ENCODE peak calls at places on chromosomes 6 and 20, in five cellular contexts. P, H, T, R and M are unnamed samples.

GRCh38 chr6:4957521-4958231 is 46.2 kb downstream of the RPP40 start:
- DNase-seq in H (no peak), P (no peak), T (no peak), R (no peak), M (no peak)

GRCh38 chr20:32201296-32201976 is 6.1 kb downstream of the PLAGL2 start:
- DNase-seq in T (no peak), R (no peak), H (no peak), P (no peak), M (no peak)

GRCh38 chr6:34585108-34585507 is 29.0 kb upstream of the SPDEF start:
- DNase-seq in T (no peak), R (no peak), H (no peak), P (no peak), M (no peak)

GRCh38 chr6:14454467-14454763 is 336.8 kb downstream of the CD83 start:
- DNase-seq in T (no peak), H (no peak), P (no peak), R (peak), M (no peak)

GRCh38 chr20:37384683-37385174 is 38.8 kb downstream of the SRC start:
- DNase-seq in R (peak), T (no peak), H (peak), P (peak), M (peak)

GRCh38 chr20:16760431-16761304 is 12.5 kb downstream of the OTOR start:
- DNase-seq in H (no peak), P (no peak), T (no peak), R (no peak), M (peak)

GRCh38 chr20:17904027-17904426 is 64.6 kb downstream of the SNX5 start:
- DNase-seq in T (no peak), P (no peak), H (no peak), R (no peak), M (no peak)

GRCh38 chr20:57781901-57782300 is 72.1 kb upstream of the PMEPA1 start:
- DNase-seq in T (no peak), P (no peak), R (no peak), H (no peak), M (no peak)

GRCh38 chr20:10309326-10309725 is 90.7 kb downstream of the SNAP25 start:
- DNase-seq in R (no peak), H (no peak), T (no peak), P (no peak), M (no peak)

GRCh38 chr20:46215913-46216707 is 92.2 kb downstream of the CDH22 start:
- DNase-seq in P (no peak), R (no peak), T (no peak), H (peak), M (peak)

GRCh38 chr6:152129606-152130249 is 322.2 kb downstream of the ESR1 start:
- DNase-seq in T (no peak), P (no peak), R (no peak), H (no peak), M (no peak)

GRCh38 chr20:38418509-38419204 is 16.5 kb downstream of the SNHG17 start:
- DNase-seq in R (no peak), P (no peak), H (peak), T (no peak), M (peak)

GRCh38 chr20:32333988-32334885 is 23.9 kb upstream of the ASXL1 start:
- DNase-seq in T (no peak), R (peak), H (peak), P (peak), M (peak)

GRCh38 chr6:29584821-29585220 is at the start of gene OR2H2:
- DNase-seq in R (no peak), P (no peak), T (no peak), H (no peak), M (no peak)

GRCh38 chr6:33822575-33823395 is 19.0 kb upstream of the MLN start:
- DNase-seq in P (no peak), T (no peak), R (no peak), H (no peak), M (no peak)

GRCh38 chr6:15945593-15946159 is 183.2 kb upstream of the MYLIP start:
- DNase-seq in H (no peak), T (no peak), R (no peak), P (no peak), M (no peak)

GRCh38 chr20:38680492-38681118 is 43.7 kb upstream of the SLC32A1 start:
- DNase-seq in R (peak), H (peak), P (peak), T (no peak), M (peak)

GRCh38 chr6:72216222-72217106 is 330.1 kb downstream of the RIMS1 start:
- DNase-seq in P (no peak), H (no peak), T (no peak), R (no peak), M (peak)

GRCh38 chr6:128139519-128139918 is 238.7 kb upstream of the THEMIS start:
- DNase-seq in H (no peak), P (no peak), R (no peak), T (no peak), M (peak)

GRCh38 chr6:134111062-134111677 is 58.7 kb upstream of the SLC2A12 start:
- DNase-seq in R (peak), T (no peak), H (peak), P (peak), M (peak)